ENCODE peak calls at places on chromosomes 4 and X, in five cellular contexts. A is ovary, H is K562, P is tibial nerve, K is stomach. J is an unnamed sample.

GRCh38 chr4:10082459-10083272 is 33.9 kb downstream of the WDR1 start:
- DNase-seq in P (no peak), K (peak), A (no peak), H (no peak), J (peak)

GRCh38 chr4:146232131-146232722 is 17.9 kb downstream of the REELD1 start:
- DNase-seq in A (no peak), P (no peak), H (no peak), K (peak), J (no peak)

GRCh38 chrX:133892337-133892736 is 93.1 kb downstream of the GPC3 start:
- DNase-seq in K (no peak), A (no peak), P (no peak), H (no peak), J (no peak)

GRCh38 chr4:145812902-145813301 is 125.7 kb downstream of the ZNF827 start:
- DNase-seq in H (no peak), P (no peak), A (no peak), K (no peak), J (no peak)

GRCh38 chr4:33890841-33891240 is 2353.5 kb downstream of the ARAP2 start:
- DNase-seq in A (no peak), H (no peak), P (no peak), K (no peak), J (no peak)

GRCh38 chrX:7146703-7147430 is 645 bp upstream of the STS start:
- DNase-seq in P (peak), H (peak), A (no peak), K (peak), J (peak)

GRCh38 chrX:43975747-43976146 is 2.6 kb upstream of the NDP start:
- DNase-seq in K (no peak), P (no peak), A (no peak), H (no peak), J (no peak)

GRCh38 chr4:143391895-143392294 is 55.2 kb downstream of the GAB1 start:
- DNase-seq in K (no peak), A (no peak), P (no peak), H (no peak), J (no peak)

GRCh38 chr4:96301727-96302126 is 461.8 kb downstream of the PDHA2 start:
- DNase-seq in H (no peak), A (no peak), P (no peak), K (no peak), J (no peak)

GRCh38 chrX:25052798-25053534 is 37.2 kb upstream of the ARX start:
- DNase-seq in K (no peak), P (no peak), H (peak), A (no peak), J (no peak)

GRCh38 chrX:17535229-17535628 is 160.2 kb downstream of the NHS start:
- DNase-seq in H (peak), K (peak), P (no peak), A (no peak), J (no peak)

GRCh38 chr4:65600656-65601055 is 69.6 kb downstream of the EPHA5 start:
- DNase-seq in H (no peak), P (no peak), A (no peak), K (no peak), J (no peak)

GRCh38 chr4:108533245-108533844 is 87.0 kb upstream of the RPL34 start:
- DNase-seq in P (no peak), K (no peak), H (no peak), A (no peak), J (no peak)

GRCh38 chr4:102684605-102685052 is 76.1 kb downstream of the MANBA start:
- DNase-seq in K (no peak), P (no peak), H (peak), A (no peak), J (no peak)

GRCh38 chrX:153642313-153642654 is 4.7 kb upstream of the DUSP9 start:
- DNase-seq in P (no peak), K (no peak), A (no peak), H (peak), J (no peak)

GRCh38 chr4:48970471-48970921 is 15.6 kb upstream of the CWH43 start:
- DNase-seq in P (no peak), H (no peak), A (no peak), K (no peak), J (no peak)

GRCh38 chrX:119228506-119229290 is 7.4 kb upstream of the PGRMC1 start:
- DNase-seq in H (no peak), K (no peak), A (no peak), P (no peak), J (no peak)

GRCh38 chr4:27861381-27861787 is 1000.7 kb downstream of the STIM2 start:
- DNase-seq in P (no peak), A (no peak), H (no peak), K (peak), J (no peak)

DNA sequence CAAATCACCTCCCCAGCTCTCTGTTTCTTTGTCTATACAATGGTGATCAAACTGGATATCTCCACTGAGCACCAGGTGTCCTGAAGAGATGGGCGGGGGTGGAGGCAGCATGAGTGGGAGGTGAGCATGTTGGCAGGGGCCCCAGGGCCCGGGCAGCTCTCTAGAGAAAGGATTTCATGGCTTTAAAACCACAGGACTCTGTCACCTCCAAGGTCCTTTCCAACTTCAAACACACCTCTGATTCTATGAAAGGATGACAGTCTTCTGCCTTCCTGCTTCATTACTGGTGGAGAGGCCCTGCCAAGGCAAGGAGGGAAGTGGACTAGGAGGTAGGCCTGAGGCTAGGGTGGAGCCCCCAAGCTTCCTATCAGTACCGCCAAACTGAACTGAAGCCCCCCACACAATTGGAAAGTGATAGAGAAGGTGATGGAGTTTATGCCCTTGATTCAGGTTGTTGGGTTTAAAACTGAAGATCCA is 38.6 kb downstream of the TRIM2 start:
- DNase-seq in P (no peak), H (no peak), A (no peak), K (no peak), J (no peak)
- TF ChIP-seq CTCF in P (no peak), H (no peak), A (no peak), K (no peak), J (no peak)

GRCh38 chr4:93911671-93912070 is 83.1 kb downstream of the ATOH1 start:
- DNase-seq in H (no peak), P (no peak), A (no peak), K (no peak), J (no peak)

GRCh38 chr4:93912146-93912545 is 83.6 kb downstream of the ATOH1 start:
- DNase-seq in K (no peak), A (no peak), P (no peak), H (no peak), J (no peak)

DNA sequence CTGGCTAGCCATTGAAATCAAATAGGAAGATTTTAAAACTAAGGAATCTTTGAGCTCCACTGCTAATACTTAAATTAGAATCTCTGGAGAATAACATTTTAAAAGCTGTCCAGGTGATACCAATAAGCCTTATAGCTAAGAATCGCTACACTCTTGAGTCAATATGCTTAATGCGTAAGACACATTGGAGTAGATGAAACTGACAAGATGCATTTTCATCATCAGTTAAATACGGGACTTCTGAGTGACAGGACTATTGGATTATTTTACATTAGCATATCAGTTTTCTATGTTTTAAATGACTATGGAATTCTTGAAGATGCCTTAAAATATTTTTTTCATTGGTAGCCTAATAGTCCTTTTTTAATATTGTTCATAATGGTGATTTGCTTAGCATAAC is 80.2 kb downstream of the ATOH1 start:
- DNase-seq in A (no peak), H (no peak), P (no peak), K (no peak), J (no peak)
- TF ChIP-seq EP300 in A (no peak), H (no peak), P (no peak), K (no peak), J (no peak)

DNA sequence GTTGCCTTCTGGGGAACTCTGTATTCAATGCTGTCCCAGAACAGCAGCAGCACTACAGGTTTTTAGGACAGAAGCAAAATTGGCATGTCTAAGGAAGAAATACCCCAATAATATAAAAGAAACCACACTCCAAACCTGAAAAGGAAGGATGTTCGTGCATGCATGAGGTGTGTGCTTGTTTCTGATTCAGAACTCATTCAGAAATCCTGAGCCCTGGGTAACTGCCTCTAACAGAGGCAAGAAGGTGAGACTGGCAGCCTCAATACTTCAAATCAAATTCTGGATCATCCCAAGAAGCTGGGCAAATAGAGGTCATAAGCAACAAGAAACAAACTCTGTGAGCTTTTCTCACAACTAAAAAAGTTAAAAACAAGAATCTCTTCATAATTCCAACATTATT is 2.7 kb downstream of the CXCL1 start:
- DNase-seq in A (no peak), K (no peak), P (no peak), H (no peak), J (no peak)
- H3K27ac ChIP-seq in A (no peak), K (no peak), P (no peak), H (no peak), J (no peak)

GRCh38 chrX:72297953-72298730 is 7.6 kb downstream of the CITED1 start:
- DNase-seq in A (no peak), P (no peak), K (no peak), H (peak), J (no peak)
- TF ChIP-seq CTCF in A (no peak), P (no peak), K (no peak), H (peak), J (no peak)

GRCh38 chr4:57410331-57411052 is 300.3 kb upstream of the IGFBP7 start:
- DNase-seq in H (no peak), K (no peak), P (peak), A (no peak), J (peak)
- TF ChIP-seq EP300 in H (no peak), K (no peak), P (peak), A (no peak), J (no peak)